ENCODE peak calls at places on chromosomes 2 and 18, in four cellular contexts. V is transverse colon, G is uterus, H is kidney. D is an unnamed sample. For H3K4me1, the result is how much of the 10 kb centered on the place peaks cover.

GRCh38 chr2:215535125-215535668 is 99.3 kb upstream of the FN1 start:
- DNase-seq in H (no peak), V (no peak), G (no peak), D (no peak)

GRCh38 chr18:55839350-55839749 is 251.4 kb upstream of the TCF4 start:
- DNase-seq in G (no peak), V (no peak), H (no peak), D (no peak)

GRCh38 chr18:13464432-13465125 is 246.0 kb downstream of the LDLRAD4 start:
- DNase-seq in H (no peak), V (peak), G (no peak), D (peak)

GRCh38 chr2:20390524-20391123 is 40.0 kb upstream of the PUM2 start:
- DNase-seq in V (no peak), H (no peak), G (no peak), D (no peak)

GRCh38 chr18:13036622-13037320 is 45.6 kb downstream of the CEP192 start:
- DNase-seq in V (no peak), G (no peak), H (no peak), D (no peak)

GRCh38 chr2:50591642-50592041 is 440.3 kb downstream of the NRXN1 start:
- DNase-seq in H (no peak), V (no peak), G (no peak), D (no peak)

GRCh38 chr2:227325824-227326195 is 759 bp downstream of the MFF start:
- DNase-seq in V (peak), G (no peak), H (peak), D (no peak)

GRCh38 chr2:239331560-239331959 is 69.3 kb downstream of the HDAC4 start:
- DNase-seq in H (no peak), V (no peak), G (peak), D (no peak)

GRCh38 chr2:23400703-23401102 is 15.7 kb downstream of the KLHL29 start:
- DNase-seq in H (no peak), G (no peak), V (no peak), D (no peak)

GRCh38 chr2:216221806-216222205 is 112.7 kb downstream of the XRCC5 start:
- DNase-seq in V (no peak), H (no peak), G (no peak), D (no peak)

GRCh38 chr18:79493801-79494211 is 98.1 kb downstream of the NFATC1 start:
- DNase-seq in G (no peak), H (peak), V (no peak), D (no peak)

GRCh38 chr2:201357216-201357615 is at the start of gene FLACC1:
- DNase-seq in G (no peak), H (no peak), V (no peak), D (peak)

GRCh38 chr2:9492927-9493326 is 18.6 kb downstream of the IAH1 start:
- DNase-seq in V (no peak), G (no peak), H (no peak), D (no peak)

GRCh38 chr2:27501042-27501441 is 4.4 kb downstream of the GCKR start:
- DNase-seq in G (no peak), H (no peak), V (no peak), D (no peak)

DNA sequence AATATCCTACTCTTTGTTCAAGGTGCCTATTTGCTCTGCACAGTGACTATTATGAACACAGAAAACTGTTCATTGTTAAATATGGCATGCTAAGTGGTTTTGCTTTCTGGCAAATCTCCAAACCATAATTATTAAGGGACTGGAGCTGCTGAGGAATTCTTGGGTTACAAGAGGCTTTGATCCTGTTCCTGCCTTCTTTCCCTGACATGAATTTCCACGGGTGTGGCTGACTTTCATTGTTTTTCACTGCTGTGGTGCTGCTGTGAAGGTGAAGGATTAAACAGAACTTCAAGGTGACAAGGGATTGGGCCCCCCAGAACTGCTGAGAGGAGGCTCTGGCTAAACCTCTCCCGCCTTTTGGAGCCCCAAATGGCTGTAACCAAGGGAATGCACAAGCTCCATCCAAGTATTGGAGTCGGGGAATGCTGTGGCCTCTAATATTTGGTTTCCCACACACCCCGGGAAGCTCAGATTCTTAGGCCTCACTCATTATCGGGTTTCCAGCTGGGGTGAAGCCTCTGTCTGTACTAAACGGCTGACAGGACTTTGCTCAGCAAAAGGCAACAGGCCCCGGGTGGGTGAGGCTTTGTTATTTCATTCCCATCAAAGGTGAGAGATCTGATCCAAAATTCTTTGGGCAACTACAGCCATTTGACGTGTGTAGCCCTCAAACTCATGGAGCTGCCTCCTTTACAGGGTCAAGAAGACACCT is 29.0 kb upstream of the ZFP36L2 start:
- DNase-seq in H (no peak), G (no peak), V (no peak), D (no peak)
- H3K4me1 ChIP-seq in H (under half), G (under half), V (under half), D (under half)

DNA sequence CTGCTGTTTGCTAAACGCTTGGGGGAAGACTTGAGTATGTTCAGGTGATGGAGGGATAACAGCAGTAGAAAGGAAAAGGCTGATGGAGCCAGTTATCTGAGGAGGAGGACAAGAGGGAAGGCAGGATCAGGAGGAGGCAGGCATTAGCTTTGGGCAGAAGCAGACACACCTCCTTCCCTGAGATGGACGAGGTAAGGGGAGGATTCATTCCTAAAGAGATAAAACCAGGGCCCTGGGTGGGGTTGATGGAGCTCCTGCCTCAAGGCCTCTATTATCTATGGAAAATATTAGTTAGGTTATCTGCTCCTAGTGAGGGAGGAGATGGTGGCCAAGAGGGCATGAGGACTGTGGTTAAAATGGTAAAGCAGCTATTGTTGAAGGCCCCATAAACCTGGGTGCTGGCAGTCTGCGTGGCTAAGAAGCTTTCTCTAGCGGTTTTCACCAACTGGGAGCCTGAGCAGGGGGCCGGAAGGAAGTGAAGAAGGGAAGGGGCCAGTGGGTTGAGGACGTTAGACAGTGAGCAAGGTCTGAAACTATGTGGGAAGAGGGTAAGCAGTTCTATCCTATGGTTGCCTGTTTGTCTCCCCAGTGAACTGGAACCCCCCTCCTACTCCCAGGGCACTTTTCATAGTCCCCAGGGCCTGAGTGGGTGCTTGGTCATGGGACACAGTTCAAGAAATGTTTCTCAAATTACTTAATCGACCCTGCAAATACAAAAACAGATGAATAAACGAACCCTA is 56.6 kb upstream of the HK2 start:
- DNase-seq in G (no peak), V (no peak), H (no peak), D (no peak)
- H3K4me3 ChIP-seq in G (no peak), V (no peak), H (no peak), D (no peak)

GRCh38 chr18:46321954-46322353 is 217.8 kb downstream of the HAUS1 start:
- DNase-seq in G (no peak), H (no peak), V (no peak), D (no peak)

GRCh38 chr18:46320297-46320696 is 216.1 kb downstream of the HAUS1 start:
- DNase-seq in H (no peak), G (no peak), V (no peak), D (no peak)

GRCh38 chr18:46320928-46321855 is 217.0 kb downstream of the HAUS1 start:
- DNase-seq in V (no peak), H (no peak), G (no peak), D (no peak)

GRCh38 chr18:46318356-46318755 is 214.2 kb downstream of the HAUS1 start:
- DNase-seq in V (no peak), G (no peak), H (no peak), D (no peak)

GRCh38 chr18:46319793-46320192 is 215.6 kb downstream of the HAUS1 start:
- DNase-seq in V (no peak), H (no peak), G (no peak), D (no peak)
- H3K4me1 ChIP-seq in V (under half), H (under half), G (under half), D (under half)

DNA sequence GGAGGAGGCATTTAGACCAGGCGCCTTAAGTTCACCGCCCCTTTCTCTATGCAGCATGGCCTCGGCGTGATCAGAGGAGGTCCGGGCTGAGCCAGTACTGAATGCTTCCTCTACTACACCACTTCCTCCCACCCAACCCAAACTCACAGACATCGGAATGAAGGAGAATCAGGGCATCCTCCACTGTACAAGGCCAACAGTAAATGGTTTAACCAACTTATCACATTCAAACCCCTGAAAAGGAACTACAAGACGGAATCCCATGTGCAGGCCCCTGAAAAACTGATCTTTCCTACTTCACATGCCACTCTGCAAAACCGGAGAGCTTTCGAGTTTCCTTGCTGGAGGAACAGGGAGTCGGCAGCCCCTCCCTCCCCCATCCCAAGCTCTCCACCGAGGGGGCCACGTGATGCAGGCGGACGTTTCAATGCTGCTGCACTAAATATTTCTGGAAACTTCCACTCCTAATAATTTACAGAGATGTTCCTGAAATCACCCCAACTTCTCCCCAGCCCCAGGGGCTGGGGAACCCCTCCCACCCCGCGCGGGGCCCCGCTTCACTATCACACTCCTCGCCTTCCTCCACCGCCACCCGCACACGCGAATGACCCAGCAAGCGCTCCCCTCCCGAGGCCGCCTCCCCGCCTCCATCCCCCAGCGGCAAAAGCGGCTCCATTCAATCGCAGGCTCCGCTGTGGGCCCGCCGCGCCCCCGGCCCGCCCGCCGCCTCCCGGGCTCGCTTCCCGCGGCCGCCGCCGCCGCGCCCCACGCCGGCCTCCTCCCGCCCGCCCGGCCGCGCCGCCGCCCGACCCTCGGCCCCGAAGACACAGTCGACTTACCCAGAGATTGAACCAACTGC is 1.2 kb downstream of the XPO1 start:
- DNase-seq in G (peak), V (peak), H (peak), D (peak)
- H3K4me3 ChIP-seq in G (peak), V (peak), H (peak), D (peak)

GRCh38 chr18:31484461-31484860 is 13.5 kb upstream of the DSG2 start:
- DNase-seq in G (no peak), V (no peak), H (no peak), D (no peak)

GRCh38 chr18:31482051-31482450 is 15.9 kb upstream of the DSG2 start:
- DNase-seq in V (no peak), G (no peak), H (no peak), D (no peak)

GRCh38 chr18:31489311-31489710 is 8.7 kb upstream of the DSG2 start:
- DNase-seq in H (no peak), V (no peak), G (no peak), D (no peak)

GRCh38 chr18:31487251-31488015 is 10.5 kb upstream of the DSG2 start:
- DNase-seq in V (no peak), H (no peak), G (no peak), D (no peak)

DNA sequence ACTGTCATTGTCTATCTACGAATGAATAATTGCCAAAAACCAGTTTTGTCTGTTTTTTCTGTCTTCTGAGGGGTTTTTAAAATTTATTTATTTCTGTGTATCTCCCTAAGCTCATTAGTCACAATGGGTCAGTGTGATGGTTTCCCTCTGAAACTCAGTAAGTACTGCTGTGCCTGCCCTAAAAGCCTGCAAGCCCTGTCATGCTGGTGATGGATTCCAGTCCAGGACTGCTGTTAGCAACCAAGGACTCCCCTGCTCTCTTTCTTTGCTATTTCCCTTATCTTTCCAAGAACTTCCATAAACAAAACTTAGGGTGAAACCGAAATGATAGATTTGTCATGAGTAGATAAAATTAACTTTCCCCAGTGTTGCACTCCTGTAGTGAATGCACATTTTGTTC is 11.8 kb upstream of the DSG2 start:
- DNase-seq in H (no peak), V (no peak), G (peak), D (no peak)
- H3K4me1 ChIP-seq in H (under half), V (under half), G (under half), D (under half)

GRCh38 chr2:232418466-232419244 is 12.0 kb downstream of the ALPG start:
- DNase-seq in V (peak), H (no peak), G (no peak), D (no peak)
- H3K4me3 ChIP-seq in V (no peak), H (no peak), G (no peak), D (no peak)

GRCh38 chr2:42185200-42185921 is 16.2 kb downstream of the EML4 start:
- DNase-seq in H (no peak), G (no peak), V (no peak), D (no peak)

GRCh38 chr2:42184346-42184745 is 15.2 kb downstream of the EML4 start:
- DNase-seq in H (no peak), G (no peak), V (no peak), D (no peak)

GRCh38 chr2:42187886-42188285 is 18.7 kb downstream of the EML4 start:
- DNase-seq in V (no peak), G (no peak), H (no peak), D (no peak)

GRCh38 chr2:42186945-42187632 is 17.9 kb downstream of the EML4 start:
- DNase-seq in V (no peak), G (no peak), H (no peak), D (no peak)

GRCh38 chr2:42186378-42186777 is 17.2 kb downstream of the EML4 start:
- DNase-seq in G (no peak), H (no peak), V (no peak), D (no peak)
- H3K4me1 ChIP-seq in G (under half), H (under half), V (under half), D (half or more)